ENCODE peak calls at places on chromosomes 16 and 17, in six cellular contexts. Z is fibroblast of the conjunctiva; Y is ecto neural progenitor cell; T is iPS DF 19.7; B is activated CD8-positive, alpha-beta memory T cell treated with anti-CD3 and anti-CD28 coated beads for 4 hours; H is GDM1. P is an unnamed sample.

GRCh38 chr17:7242717-7243576 is 698 bp upstream of the GABARAP start:
- DNase-seq in Z (peak), Y (peak), T (no peak), B (peak), H (peak), P (peak)

GRCh38 chr16:3065069-3065741 is at the start of gene IL32:
- DNase-seq in Z (no peak), Y (no peak), T (no peak), B (peak), H (no peak), P (peak)

GRCh38 chr17:49224198-49224996 is 6.2 kb downstream of the PHOSPHO1 start:
- DNase-seq in Z (no peak), Y (peak), T (no peak), B (no peak), H (no peak), P (no peak)

GRCh38 chr16:15749371-15749770 is 99.3 kb downstream of the NDE1 start:
- DNase-seq in Z (no peak), Y (no peak), T (no peak), B (no peak), H (no peak), P (no peak)

GRCh38 chr17:15451681-15452080 is 15.7 kb downstream of the CDRT4 start:
- DNase-seq in Z (no peak), Y (no peak), T (no peak), B (no peak), H (no peak), P (no peak)

GRCh38 chr16:65061935-65062334 is 59.9 kb downstream of the CDH11 start:
- DNase-seq in Z (no peak), Y (no peak), T (no peak), B (no peak), H (no peak), P (no peak)

GRCh38 chr16:49928176-49928892 is 72.4 kb upstream of the ZNF423 start:
- DNase-seq in Z (no peak), Y (no peak), T (no peak), B (no peak), H (no peak), P (no peak)

GRCh38 chr17:38702900-38703741 is 2.0 kb upstream of the MLLT6 start:
- DNase-seq in Z (no peak), Y (peak), T (no peak), B (no peak), H (no peak), P (no peak)

GRCh38 chr16:86303787-86304685 is 206.3 kb upstream of the FOXF1 start:
- DNase-seq in Z (no peak), Y (no peak), T (no peak), B (no peak), H (no peak), P (no peak)

GRCh38 chr17:64148699-64149098 is 18.8 kb upstream of the ERN1 start:
- DNase-seq in Z (no peak), Y (no peak), T (no peak), B (no peak), H (no peak), P (no peak)

GRCh38 chr16:12255919-12256665 is 279.6 kb downstream of the SNX29 start:
- DNase-seq in Z (no peak), Y (no peak), T (no peak), B (no peak), H (no peak), P (no peak)

GRCh38 chr16:85860413-85861094 is 38.4 kb upstream of the IRF8 start:
- DNase-seq in Z (no peak), Y (no peak), T (no peak), B (no peak), H (no peak), P (no peak)

GRCh38 chr17:50268632-50269287 is 5.5 kb upstream of the TMEM92 start:
- DNase-seq in Z (no peak), Y (peak), T (no peak), B (no peak), H (no peak), P (no peak)

GRCh38 chr17:19411641-19412040 is 609 bp downstream of the RNF112 start:
- DNase-seq in Z (no peak), Y (no peak), T (no peak), B (no peak), H (no peak), P (no peak)

GRCh38 chr17:60641810-60642220 is 35.8 kb upstream of the BCAS3 start:
- DNase-seq in Z (peak), Y (peak), T (peak), B (no peak), H (peak), P (peak)

GRCh38 chr17:12631076-12631475 is 34.6 kb upstream of the MYOCD start:
- DNase-seq in Z (no peak), Y (no peak), T (no peak), B (no peak), H (no peak), P (no peak)

GRCh38 chr16:54216268-54217187 is 70.1 kb downstream of the IRX3 start:
- DNase-seq in Z (peak), Y (no peak), T (no peak), B (no peak), H (no peak), P (no peak)

GRCh38 chr16:87326151-87326571 is 9.0 kb upstream of the C16orf95 start:
- DNase-seq in Z (no peak), Y (no peak), T (no peak), B (no peak), H (no peak), P (no peak)

GRCh38 chr17:79438045-79438444 is 172.8 kb downstream of the RBFOX3 start:
- DNase-seq in Z (no peak), Y (no peak), T (no peak), B (no peak), H (no peak), P (no peak)

GRCh38 chr16:22857296-22857695 is 43.3 kb downstream of the HS3ST2 start:
- DNase-seq in Z (no peak), Y (no peak), T (no peak), B (no peak), H (no peak), P (no peak)

GRCh38 chr16:10895053-10895946 is 18.3 kb downstream of the CIITA start:
- DNase-seq in Z (no peak), Y (peak), T (peak), B (no peak), H (no peak), P (peak)